ENCODE peak calls at places on chromosomes 6 and 20, in ten cellular contexts. One of them, this sample, is unnamed.

GRCh38 chr20:44516491-44516890 is 5.4 kb downstream of the SERINC3 start:
- DNase-seq in amniotic stem cell: no peak
- DNase-seq in MV-4-11: no peak
- DNase-seq in activated naive CD4-positive, alpha-beta T cell: no peak
- DNase-seq in cardiac fibroblast: no peak
- DNase-seq in effector CD4-positive, alpha-beta T cell: no peak
- DNase-seq in mammary epithelial cell: no peak
- DNase-seq in activated T-helper 1 cell treated with anti-CD3 and anti-CD28 coated beads, Interleukin-2, amount 50 U/mL, for 16 hours: no peak
- DNase-seq in stimulated activated CD4-positive, alpha-beta T cell treated with anti-CD3 and anti-CD28 coated beads, Interleukin-4, amount 100 ng/mL, for 4 hours: no peak
- DNase-seq in left ventricle myocardium superior: no peak
- DNase-seq in this sample: no peak

GRCh38 chr6:110360671-110361070 is 2.5 kb upstream of the METTL24 start:
- DNase-seq in amniotic stem cell: no peak
- DNase-seq in MV-4-11: no peak
- DNase-seq in activated naive CD4-positive, alpha-beta T cell: no peak
- DNase-seq in cardiac fibroblast: no peak
- DNase-seq in effector CD4-positive, alpha-beta T cell: no peak
- DNase-seq in mammary epithelial cell: no peak
- DNase-seq in activated T-helper 1 cell treated with anti-CD3 and anti-CD28 coated beads, Interleukin-2, amount 50 U/mL, for 16 hours: no peak
- DNase-seq in stimulated activated CD4-positive, alpha-beta T cell treated with anti-CD3 and anti-CD28 coated beads, Interleukin-4, amount 100 ng/mL, for 4 hours: no peak
- DNase-seq in left ventricle myocardium superior: no peak
- DNase-seq in this sample: no peak

GRCh38 chr20:15902493-15902892 is 670.8 kb downstream of the KIF16B start:
- DNase-seq in amniotic stem cell: no peak
- DNase-seq in MV-4-11: no peak
- DNase-seq in activated naive CD4-positive, alpha-beta T cell: no peak
- DNase-seq in cardiac fibroblast: no peak
- DNase-seq in effector CD4-positive, alpha-beta T cell: no peak
- DNase-seq in mammary epithelial cell: no peak
- DNase-seq in activated T-helper 1 cell treated with anti-CD3 and anti-CD28 coated beads, Interleukin-2, amount 50 U/mL, for 16 hours: no peak
- DNase-seq in stimulated activated CD4-positive, alpha-beta T cell treated with anti-CD3 and anti-CD28 coated beads, Interleukin-4, amount 100 ng/mL, for 4 hours: no peak
- DNase-seq in left ventricle myocardium superior: no peak
- DNase-seq in this sample: no peak

GRCh38 chr6:97009781-97010492 is 85.4 kb downstream of the KLHL32 start:
- DNase-seq in amniotic stem cell: no peak
- DNase-seq in MV-4-11: no peak
- DNase-seq in activated naive CD4-positive, alpha-beta T cell: no peak
- DNase-seq in cardiac fibroblast: no peak
- DNase-seq in effector CD4-positive, alpha-beta T cell: no peak
- DNase-seq in mammary epithelial cell: no peak
- DNase-seq in activated T-helper 1 cell treated with anti-CD3 and anti-CD28 coated beads, Interleukin-2, amount 50 U/mL, for 16 hours: no peak
- DNase-seq in stimulated activated CD4-positive, alpha-beta T cell treated with anti-CD3 and anti-CD28 coated beads, Interleukin-4, amount 100 ng/mL, for 4 hours: no peak
- DNase-seq in left ventricle myocardium superior: no peak
- DNase-seq in this sample: no peak

GRCh38 chr20:25273046-25273445 is 25.2 kb downstream of the PYGB start:
- DNase-seq in amniotic stem cell: no peak
- DNase-seq in MV-4-11: no peak
- DNase-seq in activated naive CD4-positive, alpha-beta T cell: no peak
- DNase-seq in cardiac fibroblast: no peak
- DNase-seq in effector CD4-positive, alpha-beta T cell: no peak
- DNase-seq in mammary epithelial cell: no peak
- DNase-seq in activated T-helper 1 cell treated with anti-CD3 and anti-CD28 coated beads, Interleukin-2, amount 50 U/mL, for 16 hours: no peak
- DNase-seq in stimulated activated CD4-positive, alpha-beta T cell treated with anti-CD3 and anti-CD28 coated beads, Interleukin-4, amount 100 ng/mL, for 4 hours: no peak
- DNase-seq in left ventricle myocardium superior: peak; percentile 29
- DNase-seq in this sample: no peak

GRCh38 chr6:72466971-72467566 is 154.8 kb upstream of the KCNQ5 start:
- DNase-seq in amniotic stem cell: no peak
- DNase-seq in MV-4-11: no peak
- DNase-seq in activated naive CD4-positive, alpha-beta T cell: no peak
- DNase-seq in cardiac fibroblast: peak; percentile 5
- DNase-seq in effector CD4-positive, alpha-beta T cell: no peak
- DNase-seq in mammary epithelial cell: no peak
- DNase-seq in activated T-helper 1 cell treated with anti-CD3 and anti-CD28 coated beads, Interleukin-2, amount 50 U/mL, for 16 hours: no peak
- DNase-seq in stimulated activated CD4-positive, alpha-beta T cell treated with anti-CD3 and anti-CD28 coated beads, Interleukin-4, amount 100 ng/mL, for 4 hours: no peak
- DNase-seq in left ventricle myocardium superior: no peak
- DNase-seq in this sample: no peak

GRCh38 chr6:137487181-137487910 is 6.8 kb downstream of the OLIG3 start:
- DNase-seq in amniotic stem cell: no peak
- DNase-seq in MV-4-11: no peak
- DNase-seq in activated naive CD4-positive, alpha-beta T cell: no peak
- DNase-seq in cardiac fibroblast: no peak
- DNase-seq in effector CD4-positive, alpha-beta T cell: no peak
- DNase-seq in mammary epithelial cell: no peak
- DNase-seq in activated T-helper 1 cell treated with anti-CD3 and anti-CD28 coated beads, Interleukin-2, amount 50 U/mL, for 16 hours: no peak
- DNase-seq in stimulated activated CD4-positive, alpha-beta T cell treated with anti-CD3 and anti-CD28 coated beads, Interleukin-4, amount 100 ng/mL, for 4 hours: no peak
- DNase-seq in left ventricle myocardium superior: no peak
- DNase-seq in this sample: no peak

GRCh38 chr6:26296857-26297648 is 67.9 kb upstream of the BTN3A2 start:
- DNase-seq in amniotic stem cell: no peak
- DNase-seq in MV-4-11: no peak
- DNase-seq in activated naive CD4-positive, alpha-beta T cell: no peak
- DNase-seq in cardiac fibroblast: no peak
- DNase-seq in effector CD4-positive, alpha-beta T cell: no peak
- DNase-seq in mammary epithelial cell: peak; percentile 68
- DNase-seq in activated T-helper 1 cell treated with anti-CD3 and anti-CD28 coated beads, Interleukin-2, amount 50 U/mL, for 16 hours: no peak
- DNase-seq in stimulated activated CD4-positive, alpha-beta T cell treated with anti-CD3 and anti-CD28 coated beads, Interleukin-4, amount 100 ng/mL, for 4 hours: no peak
- DNase-seq in left ventricle myocardium superior: no peak
- DNase-seq in this sample: no peak

GRCh38 chr20:20060234-20060998 is 8.1 kb downstream of the CFAP61 start:
- DNase-seq in amniotic stem cell: no peak
- DNase-seq in MV-4-11: peak; percentile 35
- DNase-seq in activated naive CD4-positive, alpha-beta T cell: no peak
- DNase-seq in cardiac fibroblast: no peak
- DNase-seq in effector CD4-positive, alpha-beta T cell: no peak
- DNase-seq in mammary epithelial cell: no peak
- DNase-seq in activated T-helper 1 cell treated with anti-CD3 and anti-CD28 coated beads, Interleukin-2, amount 50 U/mL, for 16 hours: no peak
- DNase-seq in stimulated activated CD4-positive, alpha-beta T cell treated with anti-CD3 and anti-CD28 coated beads, Interleukin-4, amount 100 ng/mL, for 4 hours: no peak
- DNase-seq in left ventricle myocardium superior: no peak
- DNase-seq in this sample: no peak

GRCh38 chr6:158220786-158221442 is 52.8 kb downstream of the GTF2H5 start:
- DNase-seq in amniotic stem cell: peak; percentile 37
- DNase-seq in MV-4-11: peak; percentile 73
- DNase-seq in activated naive CD4-positive, alpha-beta T cell: peak; percentile 57
- DNase-seq in cardiac fibroblast: peak; percentile 84
- DNase-seq in effector CD4-positive, alpha-beta T cell: peak; percentile 66
- DNase-seq in mammary epithelial cell: peak; percentile 66
- DNase-seq in activated T-helper 1 cell treated with anti-CD3 and anti-CD28 coated beads, Interleukin-2, amount 50 U/mL, for 16 hours: peak; percentile 58
- DNase-seq in stimulated activated CD4-positive, alpha-beta T cell treated with anti-CD3 and anti-CD28 coated beads, Interleukin-4, amount 100 ng/mL, for 4 hours: peak; percentile 66
- DNase-seq in left ventricle myocardium superior: peak; percentile 88
- DNase-seq in this sample: no peak

GRCh38 chr6:20169786-20170185 is 42.5 kb downstream of the MBOAT1 start:
- DNase-seq in amniotic stem cell: no peak
- DNase-seq in MV-4-11: no peak
- DNase-seq in activated naive CD4-positive, alpha-beta T cell: no peak
- DNase-seq in cardiac fibroblast: no peak
- DNase-seq in effector CD4-positive, alpha-beta T cell: no peak
- DNase-seq in mammary epithelial cell: no peak
- DNase-seq in activated T-helper 1 cell treated with anti-CD3 and anti-CD28 coated beads, Interleukin-2, amount 50 U/mL, for 16 hours: no peak
- DNase-seq in stimulated activated CD4-positive, alpha-beta T cell treated with anti-CD3 and anti-CD28 coated beads, Interleukin-4, amount 100 ng/mL, for 4 hours: no peak
- DNase-seq in left ventricle myocardium superior: no peak
- DNase-seq in this sample: no peak

GRCh38 chr6:31478186-31478950 is 19.6 kb upstream of the MICB start:
- DNase-seq in amniotic stem cell: no peak
- DNase-seq in MV-4-11: no peak
- DNase-seq in activated naive CD4-positive, alpha-beta T cell: no peak
- DNase-seq in cardiac fibroblast: no peak
- DNase-seq in effector CD4-positive, alpha-beta T cell: no peak
- DNase-seq in mammary epithelial cell: no peak
- DNase-seq in activated T-helper 1 cell treated with anti-CD3 and anti-CD28 coated beads, Interleukin-2, amount 50 U/mL, for 16 hours: no peak
- DNase-seq in stimulated activated CD4-positive, alpha-beta T cell treated with anti-CD3 and anti-CD28 coated beads, Interleukin-4, amount 100 ng/mL, for 4 hours: no peak
- DNase-seq in left ventricle myocardium superior: no peak
- DNase-seq in this sample: no peak

GRCh38 chr6:54282186-54282585 is 26.1 kb upstream of the TINAG start:
- DNase-seq in amniotic stem cell: peak; percentile 50
- DNase-seq in MV-4-11: no peak
- DNase-seq in activated naive CD4-positive, alpha-beta T cell: no peak
- DNase-seq in cardiac fibroblast: peak; percentile 18
- DNase-seq in effector CD4-positive, alpha-beta T cell: no peak
- DNase-seq in mammary epithelial cell: peak; percentile 70
- DNase-seq in activated T-helper 1 cell treated with anti-CD3 and anti-CD28 coated beads, Interleukin-2, amount 50 U/mL, for 16 hours: no peak
- DNase-seq in stimulated activated CD4-positive, alpha-beta T cell treated with anti-CD3 and anti-CD28 coated beads, Interleukin-4, amount 100 ng/mL, for 4 hours: no peak
- DNase-seq in left ventricle myocardium superior: no peak
- DNase-seq in this sample: no peak

GRCh38 chr20:23094927-23095326 is 8.8 kb upstream of the CD93 start:
- DNase-seq in amniotic stem cell: no peak
- DNase-seq in MV-4-11: peak; percentile 36
- DNase-seq in activated naive CD4-positive, alpha-beta T cell: no peak
- DNase-seq in cardiac fibroblast: peak; percentile 64
- DNase-seq in effector CD4-positive, alpha-beta T cell: no peak
- DNase-seq in mammary epithelial cell: peak; percentile 90
- DNase-seq in activated T-helper 1 cell treated with anti-CD3 and anti-CD28 coated beads, Interleukin-2, amount 50 U/mL, for 16 hours: no peak
- DNase-seq in stimulated activated CD4-positive, alpha-beta T cell treated with anti-CD3 and anti-CD28 coated beads, Interleukin-4, amount 100 ng/mL, for 4 hours: no peak
- DNase-seq in left ventricle myocardium superior: no peak
- DNase-seq in this sample: no peak

GRCh38 chr20:10236540-10237533 is 18.2 kb downstream of the SNAP25 start:
- DNase-seq in amniotic stem cell: no peak
- DNase-seq in MV-4-11: no peak
- DNase-seq in activated naive CD4-positive, alpha-beta T cell: no peak
- DNase-seq in cardiac fibroblast: no peak
- DNase-seq in effector CD4-positive, alpha-beta T cell: no peak
- DNase-seq in mammary epithelial cell: no peak
- DNase-seq in activated T-helper 1 cell treated with anti-CD3 and anti-CD28 coated beads, Interleukin-2, amount 50 U/mL, for 16 hours: no peak
- DNase-seq in stimulated activated CD4-positive, alpha-beta T cell treated with anti-CD3 and anti-CD28 coated beads, Interleukin-4, amount 100 ng/mL, for 4 hours: no peak
- DNase-seq in left ventricle myocardium superior: no peak
- DNase-seq in this sample: no peak

GRCh38 chr20:21397341-21398108 is at the start of gene NKX2-4:
- DNase-seq in amniotic stem cell: no peak
- DNase-seq in MV-4-11: no peak
- DNase-seq in activated naive CD4-positive, alpha-beta T cell: no peak
- DNase-seq in cardiac fibroblast: no peak
- DNase-seq in effector CD4-positive, alpha-beta T cell: no peak
- DNase-seq in mammary epithelial cell: no peak
- DNase-seq in activated T-helper 1 cell treated with anti-CD3 and anti-CD28 coated beads, Interleukin-2, amount 50 U/mL, for 16 hours: no peak
- DNase-seq in stimulated activated CD4-positive, alpha-beta T cell treated with anti-CD3 and anti-CD28 coated beads, Interleukin-4, amount 100 ng/mL, for 4 hours: no peak
- DNase-seq in left ventricle myocardium superior: no peak
- DNase-seq in this sample: no peak

GRCh38 chr6:52603000-52603795 is 26.3 kb upstream of the TRAM2 start:
- DNase-seq in amniotic stem cell: no peak
- DNase-seq in MV-4-11: no peak
- DNase-seq in activated naive CD4-positive, alpha-beta T cell: no peak
- DNase-seq in cardiac fibroblast: peak; percentile 73
- DNase-seq in effector CD4-positive, alpha-beta T cell: no peak
- DNase-seq in mammary epithelial cell: no peak
- DNase-seq in activated T-helper 1 cell treated with anti-CD3 and anti-CD28 coated beads, Interleukin-2, amount 50 U/mL, for 16 hours: no peak
- DNase-seq in stimulated activated CD4-positive, alpha-beta T cell treated with anti-CD3 and anti-CD28 coated beads, Interleukin-4, amount 100 ng/mL, for 4 hours: no peak
- DNase-seq in left ventricle myocardium superior: no peak
- DNase-seq in this sample: no peak